ENCODE peak calls at places on chromosomes 3 and 15, in six cellular contexts. R is EH; W is kidney; M is iPS DF 6.9; D is activated CD8-positive, alpha-beta T cell treated with anti-CD3 and anti-CD28 coated beads for 36 hours; E is T47D. Q is an unnamed sample.

GRCh38 chr3:14329116-14329830 is 73.1 kb upstream of the SLC6A6 start:
- DNase-seq in R (peak; percentile 62), W (no peak), M (peak; percentile 73), D (no peak), E (no peak), Q (no peak)

GRCh38 chr15:58330836-58331561 is 100.8 kb upstream of the LIPC start:
- DNase-seq in R (no peak), W (no peak), M (no peak), D (no peak), E (no peak), Q (no peak)

GRCh38 chr3:171351676-171352075 is 108.5 kb downstream of the TNIK start:
- DNase-seq in R (peak; percentile 93), W (no peak), M (no peak), D (no peak), E (no peak), Q (no peak)

GRCh38 chr3:33426068-33426467 is 14.1 kb downstream of the UBP1 start:
- DNase-seq in R (no peak), W (no peak), M (no peak), D (no peak), E (no peak), Q (no peak)

GRCh38 chr3:42712716-42713372 is 10.2 kb upstream of the HHATL start:
- DNase-seq in R (no peak), W (no peak), M (no peak), D (no peak), E (no peak), Q (no peak)

GRCh38 chr3:108722724-108723123 is 34.5 kb downstream of the RETNLB start:
- DNase-seq in R (no peak), W (no peak), M (no peak), D (no peak), E (no peak), Q (no peak)

GRCh38 chr3:172391592-172392302 is 56.5 kb downstream of the GHSR start:
- DNase-seq in R (peak; percentile 52), W (no peak), M (no peak), D (no peak), E (no peak), Q (no peak)

GRCh38 chr3:13115616-13115910 is 42.3 kb upstream of the IQSEC1 start:
- DNase-seq in R (no peak), W (peak; percentile 49), M (no peak), D (no peak), E (no peak), Q (no peak)

GRCh38 chr15:38941399-38941953 is 376.9 kb upstream of the RASGRP1 start:
- DNase-seq in R (peak; percentile 58), W (peak; percentile 76), M (no peak), D (no peak), E (peak; percentile 9), Q (peak; percentile 4)